ENCODE peak calls at places on chromosomes 7 and 10, in nine cellular contexts. L is activated CD8-positive, alpha-beta memory T cell treated with anti-CD3 and anti-CD28 coated beads, Interleukin-2, amount 10 ng/mL, durations not matched to agents 7 days and 5 days; F is posterior cingulate gyrus; A is HEK293T; V is activated CD4-positive, alpha-beta T cell treated with anti-CD3 and anti-CD28 coated beads, Interleukin-2, amount 50 U/mL, for 4 hours; O is HepG2; J is esophagus squamous epithelium; B is AG08395; I is posterior vena cava. P is an unnamed sample.

GRCh38 chr10:125057158-125058001 is 103.0 kb downstream of the CTBP2 start:
- DNase-seq in L (no peak), F (peak), A (no peak), V (no peak), O (no peak), J (no peak), B (peak), I (peak), P (peak)

GRCh38 chr7:70654979-70655378 is 477.0 kb upstream of the GALNT17 start:
- DNase-seq in L (no peak), F (no peak), A (no peak), V (no peak), O (no peak), J (no peak), B (no peak), I (no peak), P (no peak)

GRCh38 chr10:131907679-131908078 is 6.9 kb downstream of the PPP2R2D start:
- DNase-seq in L (no peak), F (no peak), A (no peak), V (no peak), O (no peak), J (no peak), B (no peak), I (no peak), P (no peak)

GRCh38 chr7:3439333-3440030 is 138.4 kb downstream of the SDK1 start:
- DNase-seq in L (no peak), F (no peak), A (no peak), V (no peak), O (no peak), J (no peak), B (no peak), I (no peak), P (no peak)

GRCh38 chr7:29607889-29608288 is 44.3 kb downstream of the PRR15 start:
- DNase-seq in L (no peak), F (no peak), A (no peak), V (no peak), O (no peak), J (no peak), B (peak), I (no peak), P (no peak)

GRCh38 chr10:86376403-86376802 is 9.8 kb upstream of the GRID1 start:
- DNase-seq in L (no peak), F (peak), A (no peak), V (no peak), O (no peak), J (no peak), B (no peak), I (no peak), P (no peak)

GRCh38 chr7:93115796-93116195 is 2.0 kb downstream of the SAMD9 start:
- DNase-seq in L (no peak), F (peak), A (no peak), V (no peak), O (no peak), J (no peak), B (peak), I (no peak), P (no peak)

GRCh38 chr7:133824123-133824522 is 303.0 kb upstream of the LRGUK start:
- DNase-seq in L (no peak), F (no peak), A (no peak), V (no peak), O (no peak), J (no peak), B (no peak), I (no peak), P (no peak)

GRCh38 chr7:154442939-154443338 is 390.7 kb downstream of the DPP6 start:
- DNase-seq in L (no peak), F (no peak), A (no peak), V (no peak), O (no peak), J (no peak), B (no peak), I (no peak), P (no peak)

GRCh38 chr10:48470115-48470892 is 134.6 kb downstream of the ARHGAP22 start:
- DNase-seq in L (no peak), F (peak), A (no peak), V (no peak), O (no peak), J (no peak), B (no peak), I (peak), P (no peak)

GRCh38 chr7:141325275-141325674 is 225.9 kb upstream of the AGK start:
- DNase-seq in L (no peak), F (no peak), A (no peak), V (no peak), O (no peak), J (no peak), B (no peak), I (no peak), P (no peak)

GRCh38 chr7:17915168-17915567 is 25.1 kb downstream of the SNX13 start:
- DNase-seq in L (no peak), F (no peak), A (no peak), V (no peak), O (no peak), J (no peak), B (no peak), I (no peak), P (no peak)

GRCh38 chr10:67788028-67788886 is 49.7 kb downstream of the DNAJC12 start:
- DNase-seq in L (peak), F (no peak), A (peak), V (peak), O (peak), J (no peak), B (peak), I (peak), P (peak)

GRCh38 chr7:144384555-144385245 is 18.8 kb downstream of the NOBOX start:
- DNase-seq in L (no peak), F (peak), A (no peak), V (peak), O (no peak), J (no peak), B (peak), I (no peak), P (no peak)

GRCh38 chr7:151810434-151811232 is 66.3 kb downstream of the PRKAG2 start:
- DNase-seq in L (no peak), F (no peak), A (no peak), V (no peak), O (no peak), J (no peak), B (no peak), I (peak), P (no peak)

GRCh38 chr7:120966961-120967360 is 16.4 kb downstream of the ING3 start:
- DNase-seq in L (no peak), F (no peak), A (no peak), V (no peak), O (no peak), J (no peak), B (no peak), I (no peak), P (no peak)

P was measured in GM13976.